ENCODE peak calls at places on chromosomes 3 and 15, in six cellular contexts. Y is neural progenitor cell, R is endothelial cell of umbilical vein, J is PC-9, C is spleen, D is Peyer's patch. B is an unnamed sample.
A peak's percentile ranks its signal among the peaks of the same experiment; 100 is the strongest.

GRCh38 chr3:61371123-61371522 is 119.9 kb upstream of the FHIT start:
- DNase-seq in C (no peak), J (no peak), D (no peak), R (peak; percentile 32), Y (peak; percentile 34), B (no peak)

GRCh38 chr3:45966969-45967640 is 23.8 kb downstream of the CXCR6 start:
- DNase-seq in D (no peak), Y (no peak), J (no peak), C (no peak), R (no peak), B (no peak)

GRCh38 chr3:99901200-99901926 is 83.7 kb downstream of the CMSS1 start:
- DNase-seq in R (peak; percentile 92), D (no peak), Y (no peak), J (peak; percentile 99), C (no peak), B (no peak)

GRCh38 chr15:48411971-48412591 is 80.9 kb downstream of the DUT start:
- DNase-seq in R (peak; percentile 26), D (no peak), Y (no peak), J (no peak), C (no peak), B (no peak)

GRCh38 chr3:72924055-72924454 is 36.2 kb downstream of the GXYLT2 start:
- DNase-seq in D (no peak), R (no peak), Y (peak; percentile 6), J (no peak), C (no peak), B (no peak)

GRCh38 chr15:49045691-49046112 is 544 bp downstream of the SECISBP2L start:
- DNase-seq in R (peak; percentile 58), D (peak; percentile 59), C (no peak), Y (peak; percentile 68), J (no peak), B (no peak)

GRCh38 chr3:55412580-55412979 is 74.5 kb downstream of the WNT5A start:
- DNase-seq in D (no peak), C (no peak), R (no peak), J (no peak), Y (no peak), B (no peak)

GRCh38 chr3:4950948-4951347 is 28.3 kb upstream of the BHLHE40 start:
- DNase-seq in D (no peak), J (no peak), Y (no peak), R (no peak), C (no peak), B (no peak)

GRCh38 chr3:105537371-105538075 is 170.8 kb downstream of the ALCAM start:
- DNase-seq in J (no peak), R (no peak), C (no peak), D (no peak), Y (no peak), B (no peak)

GRCh38 chr3:195230244-195230643 is 40.7 kb downstream of the XXYLT1 start:
- DNase-seq in R (no peak), D (no peak), C (no peak), Y (no peak), J (peak; percentile 16), B (no peak)

GRCh38 chr3:13581485-13582365 is 32.8 kb downstream of the FBLN2 start:
- DNase-seq in C (peak; percentile 76), D (no peak), Y (no peak), J (no peak), R (no peak), B (no peak)

GRCh38 chr15:42772126-42772525 is 35.2 kb upstream of the CDAN1 start:
- DNase-seq in R (no peak), C (no peak), D (no peak), J (no peak), Y (no peak), B (no peak)

GRCh38 chr3:179348325-179349013 is 960 bp downstream of the MFN1 start:
- DNase-seq in D (peak; percentile 47), C (no peak), R (peak; percentile 3), J (peak; percentile 67), Y (peak; percentile 3), B (peak; percentile 7)

GRCh38 chr3:184811663-184811998 is 335 bp upstream of the VPS8 start:
- DNase-seq in R (no peak), Y (no peak), C (no peak), D (no peak), J (no peak), B (no peak)

GRCh38 chr15:85579011-85579701 is 198.8 kb downstream of the AKAP13 start:
- DNase-seq in D (no peak), R (peak; percentile 87), C (no peak), Y (no peak), J (no peak), B (no peak)

GRCh38 chr3:47669026-47669749 is 90.5 kb upstream of the CSPG5 start:
- DNase-seq in C (no peak), J (peak; percentile 55), Y (no peak), R (peak; percentile 19), D (no peak), B (no peak)

GRCh38 chr3:175346573-175347356 is 487.6 kb downstream of the NAALADL2 start:
- DNase-seq in Y (no peak), J (no peak), D (no peak), C (no peak), R (peak; percentile 91), B (peak; percentile 57)

GRCh38 chr15:76123031-76123430 is 63.2 kb downstream of the TMEM266 start:
- DNase-seq in C (no peak), J (no peak), R (no peak), Y (no peak), D (no peak), B (no peak)

GRCh38 chr15:60043744-60044435 is 39.8 kb downstream of the FOXB1 start:
- DNase-seq in D (no peak), R (no peak), C (no peak), J (no peak), Y (peak; percentile 14), B (no peak)

GRCh38 chr15:60047701-60048100 is 43.6 kb downstream of the FOXB1 start:
- DNase-seq in J (no peak), R (no peak), C (no peak), D (no peak), Y (no peak), B (no peak)

GRCh38 chr15:60049948-60050347 is 45.8 kb downstream of the FOXB1 start:
- DNase-seq in J (no peak), R (no peak), Y (no peak), D (no peak), C (no peak), B (no peak)

DNA sequence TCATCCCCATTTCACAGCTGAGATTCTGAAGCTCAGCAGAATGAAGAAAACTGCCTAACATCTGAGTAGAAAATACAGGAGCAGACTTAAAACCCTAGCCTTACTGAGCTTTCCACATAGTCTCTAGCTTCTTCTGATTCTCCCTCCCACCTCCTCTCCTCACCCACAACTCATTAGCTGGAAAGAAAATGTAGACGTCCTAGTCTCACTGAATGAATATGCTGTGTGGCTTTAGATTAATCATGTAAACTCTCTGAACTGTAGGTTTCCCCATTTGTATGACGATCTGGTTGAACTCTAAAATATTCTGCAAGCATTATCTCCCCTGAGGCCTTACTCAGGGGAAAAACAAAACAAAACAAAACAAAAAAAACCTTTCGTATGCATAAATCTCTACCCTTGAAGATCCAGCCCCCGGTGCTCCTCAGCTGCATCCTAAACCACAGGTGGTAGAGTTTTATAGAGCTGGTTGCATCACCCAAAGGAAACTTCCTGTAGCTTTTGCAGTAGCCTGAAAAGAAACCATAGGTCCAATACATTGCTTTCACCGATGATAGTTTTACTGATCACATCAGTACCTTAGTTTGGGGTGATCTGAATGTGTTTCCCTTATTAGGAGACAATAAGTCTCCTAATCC is 40.6 kb downstream of the FOXB1 start:
- DNase-seq in Y (no peak), D (no peak), R (no peak), J (no peak), C (no peak), B (no peak)
- H3K9me3 ChIP-seq in Y (peaks cover 4% of the 10 kb centered on the region), D (no peaks in the 10 kb centered on the region), R (no peaks in the 10 kb centered on the region), J (no peaks in the 10 kb centered on the region), C (peaks cover 2% of the 10 kb centered on the region), B (peaks cover 1% of the 10 kb centered on the region)

GRCh38 chr15:45635763-45636292 is 999 bp downstream of the SQOR start:
- DNase-seq in R (no peak), Y (no peak), J (no peak), C (no peak), D (no peak), B (peak; percentile 48)
- TF ChIP-seq CTCF in R (no peak), Y (no peak), J (no peak), C (no peak), D (no peak), B (no peak)

DNA sequence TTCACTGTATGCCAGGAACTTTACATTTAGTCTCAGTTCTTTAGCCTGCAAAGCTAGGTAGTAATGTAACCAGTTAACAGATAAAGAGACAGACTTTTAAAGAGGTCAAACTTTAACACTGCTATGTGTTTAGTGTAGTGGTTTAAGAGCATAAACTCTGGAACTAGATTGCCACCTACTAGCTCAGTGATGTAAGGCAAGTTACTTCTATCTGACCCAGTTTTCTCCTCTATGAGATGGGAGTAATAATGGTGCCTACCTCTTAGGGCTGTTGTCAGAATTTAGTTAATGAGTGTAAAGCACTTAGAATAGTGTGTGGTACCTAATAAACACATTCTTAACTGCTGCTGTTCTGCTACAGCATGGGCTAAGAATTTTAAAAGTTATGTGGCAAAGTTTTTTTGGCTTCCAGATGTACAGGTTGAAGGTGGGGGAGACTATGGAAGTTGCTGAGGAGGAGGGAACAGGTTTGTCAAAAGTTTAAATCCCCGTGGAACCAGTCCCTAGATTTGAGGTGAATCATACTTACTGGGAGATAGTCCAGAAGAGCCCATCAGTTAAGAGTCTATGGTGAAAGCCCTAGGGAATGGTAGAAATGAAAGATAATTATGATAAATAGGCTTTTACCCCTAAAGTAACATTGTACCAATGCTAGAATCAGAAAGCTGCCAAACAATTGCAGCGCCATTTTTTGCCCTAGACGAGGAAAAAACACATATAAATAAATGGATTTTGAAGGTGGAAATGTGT is 13.9 kb downstream of the TSC22D2 start:
- DNase-seq in D (no peak), R (no peak), J (no peak), Y (no peak), C (no peak), B (no peak)
- H3K4me1 ChIP-seq in D (no peaks in the 10 kb centered on the region), R (peaks cover 26% of the 10 kb centered on the region), J (peaks cover 53% of the 10 kb centered on the region), Y (peaks cover 41% of the 10 kb centered on the region), C (peaks cover 44% of the 10 kb centered on the region), B (peaks cover 11% of the 10 kb centered on the region)

GRCh38 chr3:43019168-43019765 is 40.2 kb downstream of the GASK1A start:
- DNase-seq in Y (no peak), R (no peak), D (no peak), J (no peak), C (no peak), B (no peak)
- H3K9me3 ChIP-seq in Y (no peaks in the 10 kb centered on the region), R (no peaks in the 10 kb centered on the region), D (peaks cover 8% of the 10 kb centered on the region), J (no peaks in the 10 kb centered on the region), C (peaks cover 20% of the 10 kb centered on the region), B (no peaks in the 10 kb centered on the region)